ENCODE peak calls at places on chromosomes 6 and 20, in four cellular contexts. V is activated gamma-delta T cell treated with Interleukin-2 at 50 U/mL for 16 hours; S is activated naive CD4-positive, alpha-beta T cell; K is left cardiac atrium. H is an unnamed sample.

GRCh38 chr6:75402296-75402695 is 91.3 kb downstream of the FILIP1 start:
- DNase-seq in K (peak; percentile 25), V (no peak), S (no peak), H (no peak)

GRCh38 chr6:6810727-6811126 is 222.2 kb downstream of the LY86 start:
- DNase-seq in S (no peak), V (no peak), K (no peak), H (no peak)

GRCh38 chr20:31894980-31895675 is 24.7 kb downstream of the TTLL9 start:
- DNase-seq in K (peak; percentile 51), S (no peak), V (no peak), H (peak; percentile 80)

GRCh38 chr6:167826230-167827061 is at the start of gene AFDN:
- DNase-seq in V (peak; percentile 43), S (peak; percentile 10), K (peak; percentile 84), H (peak; percentile 95)

GRCh38 chr20:53559816-53560215 is 33.8 kb downstream of the ZNF217 start:
- DNase-seq in K (no peak), S (no peak), V (no peak), H (no peak)

GRCh38 chr6:108171291-108171917 is 5.6 kb downstream of the NR2E1 start:
- DNase-seq in S (no peak), V (no peak), K (no peak), H (peak; percentile 37)

GRCh38 chr6:29653452-29654038 is 3.3 kb upstream of the MOG start:
- DNase-seq in V (peak; percentile 48), S (no peak), K (peak; percentile 39), H (peak; percentile 53)

GRCh38 chr20:56689318-56689717 is 60.2 kb downstream of the TFAP2C start:
- DNase-seq in S (no peak), K (no peak), V (no peak), H (no peak)

GRCh38 chr6:48474764-48475674 is 364.0 kb upstream of the PTCHD4 start:
- DNase-seq in K (peak; percentile 18), V (no peak), S (no peak), H (no peak)

GRCh38 chr6:11121851-11122250 is 10.3 kb upstream of the ERVFRD-1 start:
- DNase-seq in K (no peak), S (no peak), V (no peak), H (no peak)

GRCh38 chr20:62476074-62476838 is 461 bp upstream of the GATA5 start:
- DNase-seq in V (no peak), S (no peak), K (peak; percentile 76), H (peak; percentile 23)

GRCh38 chr6:169398342-169399105 is 144.9 kb upstream of the THBS2 start:
- DNase-seq in S (no peak), V (no peak), K (no peak), H (no peak)

GRCh38 chr20:6029538-6029937 is 24.3 kb downstream of the LRRN4 start:
- DNase-seq in S (no peak), V (no peak), K (no peak), H (no peak)

GRCh38 chr6:165049362-165049761 is 260.0 kb downstream of the C6orf118 start:
- DNase-seq in S (no peak), V (no peak), K (peak; percentile 26), H (no peak)

H was measured in B cell.